ENCODE peak calls at places on chromosomes 5 and 9, in four cellular contexts. K is Peyer's patch, T is lower lobe of right lung, Q is heart left ventricle. R is an unnamed sample. For H3K36me3, the result is how much of the 10 kb centered on the place peaks cover.

GRCh38 chr5:149215478-149216042 is 56.1 kb upstream of the AFAP1L1 start:
- DNase-seq in K (no peak), T (no peak), Q (peak), R (no peak)

GRCh38 chr5:14467886-14468285 is 113.7 kb upstream of the OTULINL start:
- DNase-seq in K (no peak), T (no peak), Q (no peak), R (no peak)

GRCh38 chr5:51194626-51195025 is 188.6 kb upstream of the ISL1 start:
- DNase-seq in K (no peak), T (no peak), Q (no peak), R (no peak)

GRCh38 chr9:27548055-27548741 is 18.6 kb upstream of the MOB3B start:
- DNase-seq in K (no peak), T (no peak), Q (no peak), R (no peak)

GRCh38 chr5:77915346-77915745 is 139.2 kb upstream of the TBCA start:
- DNase-seq in K (no peak), T (no peak), Q (no peak), R (no peak)

GRCh38 chr5:135930029-135930948 is 24.5 kb downstream of the LECT2 start:
- DNase-seq in K (no peak), T (no peak), Q (no peak), R (peak)

GRCh38 chr9:133619791-133620190 is 10.6 kb upstream of the FAM163B start:
- DNase-seq in K (peak), T (no peak), Q (no peak), R (no peak)

GRCh38 chr9:111375817-111376564 is 46.0 kb upstream of the OR2K2 start:
- DNase-seq in K (no peak), T (no peak), Q (no peak), R (no peak)

GRCh38 chr5:84494453-84494852 is 109.8 kb upstream of the EDIL3 start:
- DNase-seq in K (no peak), T (no peak), Q (no peak), R (no peak)

GRCh38 chr5:87154191-87154590 is 113.5 kb upstream of the RASA1 start:
- DNase-seq in K (no peak), T (no peak), Q (no peak), R (no peak)

GRCh38 chr5:176612855-176613254 is 2.9 kb upstream of the GPRIN1 start:
- DNase-seq in K (no peak), T (no peak), Q (no peak), R (no peak)

GRCh38 chr5:75566710-75567309 is 44.4 kb upstream of the ANKDD1B start:
- DNase-seq in K (no peak), T (no peak), Q (no peak), R (peak)

GRCh38 chr9:126146254-126147145 is 180.1 kb upstream of the MVB12B start:
- DNase-seq in K (peak), T (no peak), Q (no peak), R (peak)

GRCh38 chr5:139147743-139148079 is 50.5 kb downstream of the SIL1 start:
- DNase-seq in K (no peak), T (peak), Q (peak), R (no peak)

GRCh38 chr5:87340716-87341115 is 72.0 kb downstream of the CCNH start:
- DNase-seq in K (no peak), T (no peak), Q (no peak), R (peak)

GRCh38 chr9:120914953-120915352 is 11.6 kb downstream of the TRAF1 start:
- DNase-seq in K (no peak), T (no peak), Q (no peak), R (no peak)

GRCh38 chr5:138610468-138611294 is 35.5 kb upstream of the HSPA9 start:
- DNase-seq in K (no peak), T (no peak), Q (no peak), R (no peak)

GRCh38 chr5:14168793-14169262 is 25.7 kb downstream of the TRIO start:
- DNase-seq in K (no peak), T (no peak), Q (no peak), R (no peak)

GRCh38 chr5:172719211-172719610 is 51.8 kb downstream of the DUSP1 start:
- DNase-seq in K (no peak), T (no peak), Q (no peak), R (no peak)

GRCh38 chr9:13569706-13570423 is 290.4 kb upstream of the MPDZ start:
- DNase-seq in K (no peak), T (no peak), Q (no peak), R (no peak)

GRCh38 chr5:142405814-142406395 is 81.1 kb upstream of the SPRY4 start:
- DNase-seq in K (no peak), T (no peak), Q (no peak), R (no peak)

GRCh38 chr9:90835206-90835605 is 33.6 kb downstream of the SYK start:
- DNase-seq in K (no peak), T (no peak), Q (no peak), R (no peak)

GRCh38 chr5:140073296-140073695 is 30.2 kb upstream of the NRG2 start:
- DNase-seq in K (no peak), T (no peak), Q (no peak), R (no peak)

GRCh38 chr5:148224131-148224742 is 14.1 kb upstream of the MARCOL start:
- DNase-seq in K (no peak), T (no peak), Q (no peak), R (no peak)

GRCh38 chr5:119274024-119274766 is 81.6 kb upstream of the TNFAIP8 start:
- DNase-seq in K (no peak), T (no peak), Q (no peak), R (no peak)

GRCh38 chr5:96052374-96052773 is 90.7 kb upstream of the ELL2 start:
- DNase-seq in K (no peak), T (no peak), Q (no peak), R (no peak)

GRCh38 chr9:26034776-26035175 is 356.5 kb upstream of the TUSC1 start:
- DNase-seq in K (no peak), T (no peak), Q (no peak), R (no peak)

GRCh38 chr9:29750062-29750461 is 2176.8 kb upstream of the C9orf72 start:
- DNase-seq in K (no peak), T (no peak), Q (no peak), R (no peak)

DNA sequence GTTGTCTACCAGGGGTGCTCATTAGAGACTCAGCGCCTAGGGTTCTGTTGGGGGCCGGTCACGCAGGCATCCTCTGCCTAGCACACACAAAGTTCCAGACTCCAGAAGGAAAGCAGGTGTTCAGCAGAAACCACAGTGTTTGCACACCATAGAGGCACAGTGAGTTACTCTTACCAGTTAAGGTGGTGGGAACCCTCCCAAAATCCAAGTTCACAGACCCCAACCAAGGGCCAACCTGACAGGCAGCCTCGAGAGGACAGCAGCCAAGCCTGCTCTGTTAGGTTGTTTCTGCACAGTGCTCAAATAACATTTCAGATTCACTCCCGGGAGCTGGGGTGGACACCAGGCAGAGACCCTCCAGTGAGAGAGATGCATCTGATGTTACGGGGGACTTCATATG is 36.2 kb downstream of the SECISBP2 start:
- DNase-seq in K (no peak), T (no peak), Q (no peak), R (no peak)
- H3K36me3 ChIP-seq in K (half or more), T (half or more), Q (half or more), R (under half)

GRCh38 chr9:11149065-11149464 is 536.3 kb upstream of the PTPRD start:
- DNase-seq in K (no peak), T (no peak), Q (no peak), R (no peak)
- TF ChIP-seq CTCF in K (no peak), T (no peak), Q (no peak), R (no peak)

DNA sequence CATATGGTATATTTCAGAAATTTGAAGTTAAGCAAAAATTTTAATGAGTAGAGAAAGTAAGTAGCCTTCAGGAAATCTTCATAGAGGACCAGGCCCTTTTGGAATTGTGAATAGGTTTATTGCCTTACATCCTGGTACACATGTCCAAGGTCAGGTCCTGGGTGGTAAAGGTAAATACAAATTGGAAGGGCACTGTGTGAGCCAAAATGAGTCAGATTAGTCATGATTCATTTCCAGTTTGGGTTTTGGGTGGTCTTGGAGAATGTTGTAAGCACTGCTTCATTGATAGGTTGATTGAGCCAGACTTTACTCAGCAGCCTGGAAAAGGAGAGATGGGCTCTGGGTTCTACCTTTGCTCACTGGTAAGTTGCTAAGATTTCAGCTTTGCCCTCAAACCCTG is 82.5 kb upstream of the ZNF169 start:
- DNase-seq in K (no peak), T (no peak), Q (no peak), R (no peak)
- H3K36me3 ChIP-seq in K (under half), T (half or more), Q (under half), R (under half)

DNA sequence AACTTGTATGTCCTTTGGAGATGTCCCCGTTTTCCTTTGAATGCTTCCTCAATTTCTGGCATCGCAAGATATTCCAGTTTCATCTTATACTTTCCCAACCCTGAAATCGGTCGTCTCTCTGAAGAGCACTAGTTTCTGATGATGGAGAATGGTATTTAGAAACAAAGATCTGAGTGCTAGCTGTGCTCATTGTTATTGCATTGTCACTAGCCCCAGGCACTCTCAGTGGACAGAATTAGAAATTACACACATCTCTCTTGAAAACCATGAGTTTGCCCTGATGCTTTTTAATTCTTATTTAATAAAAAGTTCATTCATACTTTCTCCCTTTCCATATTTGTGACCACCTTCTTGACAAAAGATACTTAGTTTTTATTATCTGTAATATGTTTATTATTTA is 67.7 kb downstream of the C9orf152 start:
- DNase-seq in K (no peak), T (no peak), Q (no peak), R (no peak)
- TF ChIP-seq CTCF in K (no peak), T (no peak), Q (no peak), R (no peak)

DNA sequence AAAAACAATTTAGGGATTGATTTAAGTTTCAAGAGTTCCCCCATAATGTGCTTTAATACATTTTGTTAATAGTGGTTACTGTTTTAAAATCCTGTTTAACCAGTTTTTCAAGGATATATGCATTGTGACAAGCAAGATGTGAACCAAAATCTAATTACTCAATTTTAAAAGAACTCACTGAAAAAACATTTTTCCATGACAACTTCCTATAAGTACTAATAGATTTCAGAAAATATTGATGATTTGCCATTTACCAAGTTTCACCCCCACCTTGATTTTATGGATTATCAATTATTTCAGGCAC is 4.9 kb upstream of the DNAJC21 start:
- DNase-seq in K (no peak), T (no peak), Q (no peak), R (no peak)
- H3K36me3 ChIP-seq in K (half or more), T (half or more), Q (half or more), R (under half)

R was measured in GM06990.